ENCODE peak calls at places on chromosomes 2 and 18, in five cellular contexts. I is AG04450, T is COR-L47, O is transverse colon, R is choroid plexus epithelial cell. L is an unnamed sample.
A peak's percentile ranks its signal among the peaks of the same experiment; 100 is the strongest.

GRCh38 chr2:118861242-118861641 is 13.8 kb upstream of the EN1 start:
- DNase-seq in R (no peak), I (no peak), T (no peak), O (no peak), L (no peak)

GRCh38 chr2:102366406-102367112 is 11.0 kb downstream of the IL18R1 start:
- DNase-seq in O (no peak), T (no peak), I (no peak), R (no peak), L (no peak)

GRCh38 chr2:213199871-213200270 is 48.5 kb upstream of the IKZF2 start:
- DNase-seq in R (peak; percentile 93), O (no peak), T (no peak), I (no peak), L (no peak)

GRCh38 chr2:161102770-161103450 is 57.3 kb upstream of the TANK start:
- DNase-seq in R (peak; percentile 69), O (no peak), I (no peak), T (no peak), L (no peak)

GRCh38 chr2:217026161-217026560 is 166.3 kb upstream of the TNP1 start:
- DNase-seq in R (no peak), O (no peak), T (no peak), I (no peak), L (no peak)

GRCh38 chr2:71852141-71852711 is 295.4 kb downstream of the CYP26B1 start:
- DNase-seq in T (no peak), R (peak; percentile 20), O (no peak), I (no peak), L (no peak)

GRCh38 chr2:18856766-18857165 is 267.4 kb upstream of the NT5C1B start:
- DNase-seq in I (no peak), T (no peak), R (no peak), O (no peak), L (no peak)

GRCh38 chr18:70276416-70277145 is 12.3 kb upstream of the SOCS6 start:
- DNase-seq in T (no peak), I (no peak), R (no peak), O (no peak), L (no peak)

GRCh38 chr2:27078267-27079194 is at the start of gene EMILIN1:
- DNase-seq in O (peak; percentile 73), T (no peak), R (peak; percentile 93), I (peak; percentile 92), L (peak; percentile 78)

GRCh38 chr2:219451626-219452360 is 17.1 kb downstream of the SPEG start:
- DNase-seq in I (no peak), R (no peak), O (peak; percentile 56), T (no peak), L (no peak)

GRCh38 chr2:136360790-136361189 is 242.8 kb upstream of the CXCR4 start:
- DNase-seq in R (no peak), O (no peak), I (no peak), T (no peak), L (no peak)

L was measured in mucosa of gallbladder.